ENCODE peak calls at places on chromosomes 12 and 14, in ten cellular contexts. P is testis, J is lower lobe of right lung, H is keratinocyte, Q is hepatocyte, O is fibroblast of lung, D is lung, L is heart right ventricle, Z is spleen, U is K562. R is an unnamed sample. For H3K27me3, the result is how much of the 10 kb centered on the place peaks cover.

GRCh38 chr14:103132381-103133212 is 9.3 kb downstream of the TNFAIP2 start:
- DNase-seq in P (no peak), J (no peak), H (no peak), Q (no peak), O (no peak), D (no peak), L (no peak), Z (peak), U (no peak), R (no peak)

GRCh38 chr14:77302926-77303325 is 17.8 kb downstream of the POMT2 start:
- DNase-seq in P (no peak), J (no peak), H (peak), Q (peak), O (peak), D (no peak), L (no peak), Z (no peak), U (peak), R (no peak)

GRCh38 chr14:92481386-92481785 is 32.2 kb upstream of the RIN3 start:
- DNase-seq in P (peak), J (no peak), H (no peak), Q (no peak), O (peak), D (peak), L (no peak), Z (no peak), U (no peak), R (no peak)

GRCh38 chr14:75279153-75279738 is 618 bp downstream of the FOS start:
- DNase-seq in P (peak), J (peak), H (no peak), Q (peak), O (peak), D (no peak), L (peak), Z (peak), U (peak), R (no peak)

GRCh38 chr12:92000587-92000986 is 145.1 kb downstream of the BTG1 start:
- DNase-seq in P (no peak), J (no peak), H (no peak), Q (no peak), O (no peak), D (no peak), L (no peak), Z (no peak), U (no peak), R (no peak)

GRCh38 chr12:31807773-31808097 is 78.9 kb upstream of the AMN1 start:
- DNase-seq in P (no peak), J (no peak), H (no peak), Q (no peak), O (no peak), D (no peak), L (no peak), Z (no peak), U (no peak), R (no peak)

GRCh38 chr12:95611676-95612309 is 60.5 kb upstream of the USP44 start:
- DNase-seq in P (no peak), J (no peak), H (no peak), Q (peak), O (no peak), D (no peak), L (no peak), Z (no peak), U (no peak), R (no peak)

GRCh38 chr14:61322799-61323290 is 1.5 kb downstream of the PRKCH start:
- DNase-seq in P (no peak), J (peak), H (peak), Q (peak), O (peak), D (peak), L (no peak), Z (no peak), U (no peak), R (no peak)

GRCh38 chr14:25464772-25465171 is 414.8 kb upstream of the STXBP6 start:
- DNase-seq in P (no peak), J (no peak), H (no peak), Q (no peak), O (no peak), D (no peak), L (no peak), Z (no peak), U (no peak), R (no peak)

GRCh38 chr14:24339284-24340151 is at the start of gene RIPK3:
- DNase-seq in P (no peak), J (peak), H (no peak), Q (peak), O (no peak), D (peak), L (peak), Z (peak), U (no peak), R (no peak)

GRCh38 chr14:36508418-36509051 is 11.5 kb downstream of the NKX2-1 start:
- DNase-seq in P (no peak), J (peak), H (no peak), Q (no peak), O (no peak), D (peak), L (no peak), Z (no peak), U (no peak), R (no peak)

GRCh38 chr14:23351681-23352505 is 794 bp downstream of the SLC22A17 start:
- DNase-seq in P (no peak), J (no peak), H (no peak), Q (peak), O (no peak), D (no peak), L (peak), Z (peak), U (no peak), R (no peak)

GRCh38 chr12:92408072-92408900 is 262.6 kb upstream of the BTG1 start:
- DNase-seq in P (peak), J (no peak), H (no peak), Q (peak), O (peak), D (peak), L (peak), Z (no peak), U (peak), R (no peak)

GRCh38 chr12:130225347-130225746 is 63.1 kb downstream of the FZD10 start:
- DNase-seq in P (no peak), J (no peak), H (no peak), Q (no peak), O (no peak), D (no peak), L (no peak), Z (no peak), U (no peak), R (no peak)

GRCh38 chr14:36478782-36479181 is 41.2 kb downstream of the NKX2-1 start:
- DNase-seq in P (no peak), J (no peak), H (peak), Q (no peak), O (no peak), D (no peak), L (no peak), Z (no peak), U (no peak), R (no peak)

GRCh38 chr12:9372202-9372601 is 164.0 kb upstream of the PZP start:
- DNase-seq in P (no peak), J (no peak), H (no peak), Q (peak), O (peak), D (no peak), L (no peak), Z (no peak), U (no peak), R (no peak)

GRCh38 chr12:89181271-89181920 is 170.9 kb downstream of the DUSP6 start:
- DNase-seq in P (no peak), J (no peak), H (peak), Q (peak), O (peak), D (no peak), L (no peak), Z (no peak), U (no peak), R (peak)

GRCh38 chr14:71049435-71050147 is 142.3 kb downstream of the PCNX1 start:
- DNase-seq in P (no peak), J (no peak), H (no peak), Q (no peak), O (peak), D (no peak), L (no peak), Z (no peak), U (no peak), R (no peak)

GRCh38 chr14:60653709-60654161 is 4.5 kb upstream of the SIX1 start:
- DNase-seq in P (no peak), J (no peak), H (no peak), Q (no peak), O (no peak), D (no peak), L (no peak), Z (no peak), U (no peak), R (no peak)

GRCh38 chr12:53754633-53755261 is 3.0 kb upstream of the CISTR start:
- DNase-seq in P (no peak), J (no peak), H (no peak), Q (no peak), O (peak), D (peak), L (no peak), Z (no peak), U (no peak), R (no peak)

GRCh38 chr14:78022059-78022458 is 148.1 kb upstream of the NRXN3 start:
- DNase-seq in P (peak), J (peak), H (peak), Q (peak), O (peak), D (peak), L (peak), Z (no peak), U (peak), R (no peak)

DNA sequence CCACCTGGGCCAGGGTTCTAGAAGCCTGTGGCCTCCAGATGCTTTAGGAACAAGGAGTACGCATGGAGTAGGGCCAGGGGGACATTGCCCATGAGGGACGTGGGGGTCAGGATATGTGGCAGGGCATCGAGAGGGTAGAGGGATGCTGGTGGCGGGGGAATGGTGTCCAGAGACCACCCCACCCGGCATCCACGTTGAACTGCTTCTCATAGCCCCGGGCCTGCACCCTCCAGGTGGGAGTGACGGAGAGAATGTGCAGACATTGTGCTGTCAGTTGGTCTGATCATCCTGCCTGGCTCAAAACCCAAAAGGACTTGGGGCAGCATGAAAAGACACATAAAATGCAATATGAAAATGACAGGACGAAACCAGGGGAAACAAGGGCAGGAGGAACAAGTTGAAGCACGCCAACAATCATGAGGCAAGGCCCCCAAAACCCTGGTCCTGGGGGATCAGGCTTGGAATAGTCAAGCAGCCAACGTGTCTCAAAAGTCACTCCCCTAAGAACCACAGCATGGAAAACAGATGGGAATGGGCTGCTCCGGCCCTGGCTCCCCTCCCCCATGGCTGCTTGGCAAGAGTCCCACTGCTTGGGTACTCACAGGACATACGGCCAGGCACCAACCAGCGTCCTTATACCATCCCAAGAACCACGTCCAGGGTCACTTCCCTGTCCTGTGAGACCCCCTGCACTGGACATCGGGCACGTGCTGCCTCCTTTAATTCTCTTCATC is 117.9 kb downstream of the DICER1 start:
- DNase-seq in P (no peak), J (no peak), H (no peak), Q (no peak), O (no peak), D (peak), L (no peak), Z (peak), U (no peak), R (no peak)
- H3K27me3 ChIP-seq in P (under half), J (under half), H (under half), Q (under half), O (under half), D (under half), L (under half), Z (under half), U (under half), R (under half)

GRCh38 chr14:50676814-50677516 is 8.9 kb upstream of the SAV1 start:
- DNase-seq in P (no peak), J (no peak), H (no peak), Q (no peak), O (no peak), D (no peak), L (no peak), Z (no peak), U (no peak), R (no peak)

GRCh38 chr14:50675597-50675996 is 7.5 kb upstream of the SAV1 start:
- DNase-seq in P (no peak), J (no peak), H (no peak), Q (no peak), O (no peak), D (no peak), L (no peak), Z (no peak), U (no peak), R (no peak)

GRCh38 chr14:50679674-50680073 is 11.6 kb upstream of the SAV1 start:
- DNase-seq in P (no peak), J (no peak), H (no peak), Q (no peak), O (no peak), D (no peak), L (no peak), Z (no peak), U (no peak), R (no peak)

GRCh38 chr14:50677527-50678063 is 9.5 kb upstream of the SAV1 start:
- DNase-seq in P (no peak), J (no peak), H (no peak), Q (no peak), O (peak), D (no peak), L (no peak), Z (no peak), U (no peak), R (no peak)

DNA sequence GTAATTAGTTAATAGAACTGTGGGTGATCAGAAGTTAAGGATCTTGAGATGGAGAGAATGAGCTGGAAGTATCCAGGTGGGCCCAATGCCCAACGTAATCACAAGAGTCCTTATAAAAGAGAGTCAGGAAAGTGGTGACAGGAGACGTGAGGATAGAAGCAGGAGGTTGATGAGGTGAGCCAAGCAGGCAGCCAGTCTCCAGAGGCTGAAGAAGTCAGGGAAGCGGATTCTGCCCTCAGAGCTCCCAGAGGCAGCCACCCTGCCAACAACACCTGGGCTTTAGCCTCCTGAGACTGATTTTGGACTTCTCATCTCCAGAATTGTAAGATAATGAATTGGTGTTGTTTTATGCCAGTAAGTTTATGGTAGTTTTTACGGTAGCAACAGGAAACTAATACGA is 10.1 kb upstream of the SAV1 start:
- DNase-seq in P (no peak), J (no peak), H (no peak), Q (no peak), O (no peak), D (no peak), L (no peak), Z (no peak), U (no peak), R (no peak)
- H3K4me3 ChIP-seq in P (no peak), J (no peak), H (peak), Q (no peak), O (no peak), D (no peak), L (no peak), Z (no peak), U (no peak), R (no peak)

DNA sequence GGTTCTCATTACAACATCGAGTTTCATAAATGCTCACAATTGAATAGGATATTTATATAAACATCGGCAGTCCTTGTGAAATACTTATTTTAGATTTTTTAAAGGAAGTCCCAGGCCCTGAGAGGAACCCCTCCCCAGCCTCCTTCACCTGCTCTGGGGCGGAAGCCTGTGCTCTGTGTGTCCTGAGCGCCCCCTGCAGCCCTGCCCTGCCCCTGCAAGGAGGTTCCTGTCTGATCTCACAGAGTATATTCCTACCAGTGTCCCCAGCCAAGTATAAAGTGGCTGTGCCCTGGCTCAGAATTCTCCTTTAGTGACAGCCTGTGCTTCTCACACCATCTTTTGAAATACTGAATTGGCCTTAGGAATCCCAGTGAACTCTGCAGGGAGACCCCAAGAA is 659.5 kb downstream of the TMEM121 start:
- DNase-seq in P (no peak), J (no peak), H (no peak), Q (no peak), O (no peak), D (no peak), L (no peak), Z (peak), U (no peak), R (no peak)
- TF ChIP-seq CTCF in P (no peak), J (peak), H (no peak), Q (no peak), O (no peak), D (no peak), L (no peak), Z (peak), U (peak), R (no peak)

DNA sequence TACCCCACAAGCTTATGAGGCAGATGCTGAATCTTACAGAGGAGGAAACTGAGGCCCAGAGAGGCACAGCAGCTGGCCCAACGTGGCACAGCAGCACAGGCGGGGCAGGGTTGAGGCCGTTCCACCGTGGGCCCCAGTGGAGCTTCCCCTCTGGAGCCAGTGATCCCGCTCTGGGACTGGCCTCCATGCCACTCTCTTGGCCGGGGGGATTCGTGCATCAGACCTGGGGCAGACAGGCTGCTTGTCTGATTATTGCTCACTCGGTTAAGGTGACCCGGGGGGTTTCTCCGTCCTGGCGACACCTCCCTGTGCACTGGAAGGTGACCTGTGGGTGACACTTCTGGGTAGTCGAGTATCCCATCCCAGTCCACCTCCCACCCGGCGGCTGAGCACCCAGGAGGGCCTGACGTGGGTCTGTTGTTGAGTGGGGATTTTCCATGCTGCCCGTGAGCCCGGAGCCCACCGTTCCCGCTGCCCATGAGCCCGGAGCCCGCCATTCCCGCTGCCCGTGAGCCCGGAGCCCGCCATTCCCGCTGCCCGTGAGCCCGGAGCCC is 27.8 kb downstream of the NOC4L start:
- DNase-seq in P (no peak), J (no peak), H (no peak), Q (no peak), O (no peak), D (no peak), L (peak), Z (peak), U (no peak), R (no peak)
- H3K27me3 ChIP-seq in P (under half), J (half or more), H (under half), Q (under half), O (under half), D (under half), L (under half), Z (half or more), U (half or more), R (under half)

GRCh38 chr12:51954465-51955361 is 3.2 kb downstream of the ACVR1B start:
- DNase-seq in P (no peak), J (no peak), H (no peak), Q (peak), O (peak), D (no peak), L (no peak), Z (no peak), U (peak), R (no peak)
- H3K4me3 ChIP-seq in P (no peak), J (peak), H (peak), Q (peak), O (peak), D (no peak), L (no peak), Z (no peak), U (no peak), R (no peak)